ENCODE peak calls at places on chromosomes 16 and 17, in four cellular contexts. M, K, O and Z are unnamed samples.

GRCh38 chr17:5619088-5619740 is 34.9 kb upstream of the NLRP1 start:
- DNase-seq in K (no peak), M (no peak), O (no peak), Z (peak)

GRCh38 chr16:87762071-87762571 is 3.7 kb downstream of the KLHDC4 start:
- DNase-seq in M (no peak), O (no peak), K (no peak), Z (no peak)

GRCh38 chr17:81923302-81924260 is 4.0 kb downstream of the MAFG start:
- DNase-seq in O (no peak), M (peak), K (peak), Z (no peak)

GRCh38 chr17:9022553-9023388 is 1.5 kb downstream of the NTN1 start:
- DNase-seq in O (no peak), M (peak), K (no peak), Z (peak)

GRCh38 chr17:57566724-57567123 is 178.4 kb downstream of the CCDC182 start:
- DNase-seq in M (no peak), O (no peak), K (no peak), Z (no peak)

GRCh38 chr16:3960049-3960809 is 79.7 kb upstream of the CREBBP start:
- DNase-seq in K (no peak), M (no peak), O (no peak), Z (no peak)

GRCh38 chr17:32772453-32773025 is 104.4 kb downstream of the MYO1D start:
- DNase-seq in K (no peak), O (no peak), M (no peak), Z (peak)

GRCh38 chr17:81543756-81544155 is 8.4 kb downstream of the FAAP100 start:
- DNase-seq in O (no peak), M (no peak), K (no peak), Z (no peak)

GRCh38 chr17:20935740-20936139 is 107.1 kb downstream of the USP22 start:
- DNase-seq in M (peak), O (no peak), K (no peak), Z (no peak)

GRCh38 chr16:61382435-61382834 is 653.8 kb downstream of the CDH8 start:
- DNase-seq in M (no peak), K (no peak), O (no peak), Z (no peak)

GRCh38 chr17:10286324-10286723 is 86.5 kb downstream of the MYH13 start:
- DNase-seq in M (no peak), O (no peak), K (no peak), Z (no peak)

GRCh38 chr16:7304257-7304656 is 28.4 kb upstream of the RBFOX1 start:
- DNase-seq in M (no peak), K (peak), O (no peak), Z (no peak)

GRCh38 chr17:73231841-73232586 is 29.7 kb downstream of the CPSF4L start:
- DNase-seq in M (peak), O (peak), K (peak), Z (peak)
- TF ChIP-seq CTCF in M (no peak), O (peak), K (peak), Z (no peak)

GRCh38 chr16:81623365-81624102 is 155.6 kb upstream of the PLCG2 start:
- DNase-seq in M (peak), K (peak), O (no peak), Z (peak)
- TF ChIP-seq CTCF in M (peak), K (peak), O (peak), Z (peak)

DNA sequence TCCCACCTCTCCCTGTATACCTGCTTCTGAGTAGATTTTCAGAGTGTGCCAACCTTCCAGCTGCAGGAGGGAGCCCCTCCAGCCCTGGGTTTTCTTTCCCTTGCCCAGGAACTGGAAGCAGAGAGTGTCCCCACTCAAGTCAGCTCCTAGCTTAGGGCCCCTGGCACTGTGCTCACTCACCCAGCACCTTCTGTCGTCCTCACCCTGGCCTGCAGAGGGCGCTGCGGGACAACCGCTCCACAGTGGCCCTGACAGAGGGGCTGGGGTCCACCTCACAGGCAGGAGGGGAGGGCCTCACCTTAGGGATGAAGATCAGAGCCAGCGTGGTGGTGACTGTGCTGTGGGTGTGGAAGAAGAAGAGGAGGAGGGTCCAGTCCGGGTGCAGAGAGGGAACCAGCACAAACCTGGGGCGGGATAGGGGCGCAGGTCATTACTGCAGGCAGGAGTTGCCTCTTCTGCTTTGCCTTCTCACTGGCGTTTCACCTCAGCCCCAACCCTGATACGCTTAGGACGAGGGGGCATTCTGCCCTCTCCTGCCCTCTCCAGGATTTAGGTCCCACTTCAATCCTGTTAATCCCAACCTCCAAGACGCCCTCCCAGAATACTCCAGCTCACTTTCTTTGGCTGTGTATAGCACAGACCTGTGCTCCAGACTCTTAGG is 10.0 kb downstream of the GPR179 start:
- DNase-seq in O (no peak), K (no peak), M (peak), Z (peak)
- TF ChIP-seq CTCF in O (peak), K (peak), M (peak), Z (peak)

GRCh38 chr17:79298801-79299200 is 224.2 kb downstream of the ENGASE start:
- DNase-seq in K (no peak), M (no peak), O (no peak), Z (no peak)

GRCh38 chr17:79295307-79295706 is 220.7 kb downstream of the ENGASE start:
- DNase-seq in O (no peak), K (no peak), M (peak), Z (no peak)

GRCh38 chr17:79296290-79296689 is 221.7 kb downstream of the ENGASE start:
- DNase-seq in O (no peak), M (no peak), K (no peak), Z (no peak)

GRCh38 chr17:79301469-79301868 is 226.8 kb downstream of the ENGASE start:
- DNase-seq in O (no peak), K (no peak), M (no peak), Z (no peak)

GRCh38 chr17:79299349-79299748 is 224.7 kb downstream of the ENGASE start:
- DNase-seq in K (no peak), O (no peak), M (no peak), Z (no peak)
- TF ChIP-seq CTCF in K (no peak), O (no peak), M (no peak), Z (no peak)

DNA sequence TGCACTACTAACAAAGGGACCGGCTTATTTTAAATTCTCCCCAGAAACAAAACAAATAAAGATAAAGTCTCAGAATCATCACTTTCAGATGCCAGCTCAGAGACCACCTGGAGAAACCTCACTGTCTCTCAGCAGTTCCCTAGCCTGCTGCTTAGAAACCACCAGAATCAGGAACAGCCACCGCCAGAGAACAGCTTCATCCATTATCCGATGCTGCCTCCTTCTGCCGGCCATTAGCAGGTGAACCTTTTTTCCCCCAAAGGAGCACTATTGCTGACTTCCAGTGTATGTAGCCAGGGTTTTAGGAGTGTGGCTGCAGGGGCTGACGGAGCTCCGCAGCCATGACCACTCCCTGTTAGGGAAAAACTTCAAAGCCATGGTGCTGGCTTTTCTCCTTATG is 171.2 kb upstream of the DYNLRB2 start:
- DNase-seq in M (peak), O (no peak), K (no peak), Z (no peak)
- TF ChIP-seq CTCF in M (peak), O (no peak), K (peak), Z (peak)

GRCh38 chr16:12211870-12212690 is 235.5 kb downstream of the SNX29 start:
- DNase-seq in O (no peak), K (no peak), M (no peak), Z (no peak)

GRCh38 chr16:12214509-12214908 is 238.0 kb downstream of the SNX29 start:
- DNase-seq in M (no peak), K (no peak), O (no peak), Z (no peak)

GRCh38 chr16:12213180-12213579 is 236.6 kb downstream of the SNX29 start:
- DNase-seq in M (no peak), K (no peak), O (no peak), Z (no peak)

GRCh38 chr16:12217341-12217740 is 240.8 kb downstream of the SNX29 start:
- DNase-seq in O (no peak), M (no peak), K (no peak), Z (no peak)

GRCh38 chr16:12215302-12216105 is 239.0 kb downstream of the SNX29 start:
- DNase-seq in M (no peak), K (no peak), O (no peak), Z (no peak)
- TF ChIP-seq CTCF in M (no peak), K (peak), O (peak), Z (no peak)